ENCODE peak calls at places on chromosomes 4 and X, in five cellular contexts. O is heart left ventricle, C is AG04450, K is fibroblast of pulmonary artery, Y is fibroblast of lung. I is an unnamed sample.
A peak's percentile ranks its signal among the peaks of the same experiment; 100 is the strongest.

GRCh38 chr4:184506527-184507121 is 32.3 kb upstream of the IRF2 start:
- DNase-seq in O (no peak), C (no peak), K (no peak), Y (no peak), I (no peak)

GRCh38 chrX:16873106-16873505 is 2.9 kb upstream of the RBBP7 start:
- DNase-seq in O (no peak), C (no peak), K (no peak), Y (no peak), I (no peak)

GRCh38 chrX:100417671-100418070 is 7.6 kb upstream of the PCDH19 start:
- DNase-seq in O (no peak), C (no peak), K (peak; percentile 76), Y (no peak), I (no peak)

GRCh38 chr4:6027392-6027791 is 9.2 kb upstream of the C4orf50 start:
- DNase-seq in O (no peak), C (no peak), K (no peak), Y (no peak), I (no peak)

GRCh38 chrX:46837543-46838481 is 969 bp downstream of the RP2 start:
- DNase-seq in O (no peak), C (no peak), K (no peak), Y (peak; percentile 42), I (peak; percentile 40)

GRCh38 chrX:100643943-100644587 is at the start of gene SRPX2:
- DNase-seq in O (peak; percentile 53), C (peak; percentile 74), K (peak; percentile 91), Y (peak; percentile 91), I (peak; percentile 89)

GRCh38 chr4:115671581-115671980 is 558.2 kb upstream of the NDST4 start:
- DNase-seq in O (no peak), C (no peak), K (no peak), Y (no peak), I (peak; percentile 8)

GRCh38 chrX:78513996-78514745 is 145.0 kb downstream of the RTL3 start:
- DNase-seq in O (no peak), C (no peak), K (no peak), Y (peak; percentile 4), I (no peak)

GRCh38 chr4:110865611-110866254 is 242.9 kb upstream of the PITX2 start:
- DNase-seq in O (no peak), C (no peak), K (peak; percentile 49), Y (peak; percentile 92), I (peak; percentile 75)

GRCh38 chr4:88738714-88739366 is 41.2 kb upstream of the NAP1L5 start:
- DNase-seq in O (no peak), C (no peak), K (no peak), Y (no peak), I (no peak)

GRCh38 chr4:170853422-170854021 is 763.8 kb upstream of the AADAT start:
- DNase-seq in O (peak; percentile 24), C (no peak), K (peak; percentile 25), Y (peak; percentile 3), I (peak; percentile 41)

GRCh38 chr4:4185528-4185927 is 41.2 kb downstream of the OTOP1 start:
- DNase-seq in O (no peak), C (no peak), K (no peak), Y (no peak), I (no peak)

GRCh38 chr4:4182835-4183568 is 43.7 kb downstream of the OTOP1 start:
- DNase-seq in O (no peak), C (no peak), K (peak; percentile 15), Y (no peak), I (no peak)
- TF ChIP-seq CTCF in O (peak; percentile 36), C (peak; percentile 57), K (peak; percentile 57), Y (peak; percentile 47), I (peak; percentile 56)

GRCh38 chr4:41177016-41177415 is 37.3 kb downstream of the APBB2 start:
- DNase-seq in O (no peak), C (no peak), K (peak; percentile 79), Y (peak; percentile 89), I (peak; percentile 79)
- H3K4me3 ChIP-seq in O (no peak overlapping the region), C (no peak overlapping the region), K (no peak overlapping the region), Y (no peak overlapping the region), I (no peak overlapping the region)

DNA sequence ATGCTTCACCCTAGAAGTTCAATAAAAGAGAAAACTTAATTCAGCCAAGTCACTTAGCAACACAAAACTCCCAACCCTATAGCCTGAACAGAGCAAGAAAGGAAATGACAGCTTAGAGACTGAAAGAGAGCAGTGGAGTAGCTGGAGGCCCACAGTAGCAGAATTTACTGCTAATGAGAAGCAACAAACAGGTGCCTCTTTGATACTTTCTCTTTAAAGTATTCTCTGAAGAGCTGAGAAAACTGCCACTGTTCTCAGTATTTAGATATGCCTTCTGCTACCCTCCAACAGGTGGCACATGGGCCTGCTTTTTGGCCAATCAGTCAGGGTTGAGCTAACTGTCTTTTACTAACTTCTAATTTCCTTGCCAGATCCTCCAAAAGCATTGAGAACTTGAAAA is 240.0 kb downstream of the GPC3 start:
- DNase-seq in O (no peak), C (no peak), K (no peak), Y (no peak), I (no peak)
- TF ChIP-seq CTCF in O (no peak), C (no peak), K (no peak), Y (no peak), I (no peak)

GRCh38 chr4:4865705-4866123 is 6.2 kb downstream of the MSX1 start:
- DNase-seq in O (no peak), C (no peak), K (no peak), Y (no peak), I (no peak)

GRCh38 chr4:4864443-4864939 is 5.0 kb downstream of the MSX1 start:
- DNase-seq in O (no peak), C (no peak), K (no peak), Y (no peak), I (peak; percentile 32)

GRCh38 chr4:4866124-4866832 is 6.8 kb downstream of the MSX1 start:
- DNase-seq in O (no peak), C (no peak), K (no peak), Y (no peak), I (peak; percentile 27)

GRCh38 chr4:4866833-4867744 is 7.6 kb downstream of the MSX1 start:
- DNase-seq in O (no peak), C (no peak), K (no peak), Y (no peak), I (peak; percentile 58)

DNA sequence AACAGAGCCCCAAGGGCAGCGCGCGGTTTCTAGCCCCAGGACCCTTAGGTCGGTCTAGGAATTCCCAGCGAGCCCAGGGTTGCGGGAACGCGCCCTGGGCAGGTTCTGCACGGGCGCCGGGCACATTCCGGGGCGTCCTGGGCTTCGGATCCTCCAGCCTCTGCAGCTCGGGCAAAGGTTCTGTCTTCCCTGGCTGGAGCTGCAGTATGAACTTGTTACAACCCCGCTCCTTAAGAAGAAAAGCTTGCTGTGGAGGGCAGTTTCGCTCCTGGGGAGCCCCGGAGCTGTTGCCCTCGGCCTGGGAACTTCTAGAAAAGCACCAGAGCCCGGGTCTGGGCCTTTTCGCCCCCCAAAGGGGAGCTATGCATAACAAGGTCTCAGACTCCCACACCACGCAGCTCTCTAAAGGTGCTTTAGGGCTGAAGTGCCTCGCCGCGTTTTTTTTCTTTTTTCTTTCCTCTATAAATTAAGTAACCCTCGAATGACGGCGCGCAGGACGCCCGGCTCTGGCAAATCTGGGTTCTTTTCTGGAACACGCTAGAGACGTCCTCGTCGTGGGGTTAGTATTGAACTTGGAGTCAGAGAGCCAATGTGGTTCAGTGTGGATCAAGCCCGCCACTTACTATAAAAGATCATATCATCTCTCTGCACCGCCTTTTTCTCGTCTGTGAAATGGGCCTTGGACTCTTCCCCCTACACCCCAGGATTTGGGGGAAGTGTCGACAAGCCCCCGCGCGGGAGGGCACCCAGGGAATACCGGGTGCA is 5.7 kb downstream of the MSX1 start:
- DNase-seq in O (no peak), C (no peak), K (no peak), Y (no peak), I (peak; percentile 41)
- H3K4me3 ChIP-seq in O (peak overlapping the region; percentile 38), C (no peak overlapping the region), K (no peak overlapping the region), Y (no peak overlapping the region), I (no peak overlapping the region)

GRCh38 chr4:118879409-118879808 is 9.2 kb upstream of the SYNPO2 start:
- DNase-seq in O (no peak), C (no peak), K (no peak), Y (no peak), I (no peak)

GRCh38 chr4:118884716-118885115 is 3.9 kb upstream of the SYNPO2 start:
- DNase-seq in O (no peak), C (no peak), K (no peak), Y (no peak), I (no peak)

GRCh38 chr4:118888666-118889312 is at the start of gene SYNPO2:
- DNase-seq in O (peak; percentile 90), C (peak; percentile 54), K (peak; percentile 92), Y (peak; percentile 91), I (peak; percentile 90)

GRCh38 chr4:118881512-118882146 is 7.0 kb upstream of the SYNPO2 start:
- DNase-seq in O (no peak), C (no peak), K (no peak), Y (no peak), I (no peak)

DNA sequence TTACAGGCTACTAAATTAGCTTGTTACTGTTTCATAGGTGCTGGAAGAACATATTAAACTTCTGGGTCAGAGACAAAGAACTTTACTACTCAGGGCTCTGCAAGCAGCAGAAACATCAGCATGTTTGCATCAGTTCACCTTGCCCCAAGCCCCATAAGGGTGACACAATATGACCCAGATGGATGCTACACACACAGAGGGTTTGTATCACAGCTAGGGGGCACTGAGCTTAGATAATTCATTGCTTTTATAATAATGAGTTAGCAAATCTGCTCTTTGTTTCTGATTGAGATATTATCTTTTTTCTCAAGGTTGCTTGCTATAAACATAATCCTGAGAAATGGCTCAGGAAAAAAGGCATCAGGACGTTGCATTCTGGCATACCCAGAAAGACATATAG is 4.8 kb upstream of the SYNPO2 start:
- DNase-seq in O (no peak), C (no peak), K (no peak), Y (no peak), I (no peak)
- TF ChIP-seq CTCF in O (no peak), C (peak; percentile 30), K (peak; percentile 33), Y (peak; percentile 30), I (peak; percentile 6)

GRCh38 chr4:25930722-25931354 is 16.8 kb downstream of the SMIM20 start:
- DNase-seq in O (no peak), C (no peak), K (no peak), Y (peak; percentile 9), I (no peak)

GRCh38 chr4:25928956-25929336 is 14.9 kb downstream of the SMIM20 start:
- DNase-seq in O (no peak), C (no peak), K (peak; percentile 56), Y (peak; percentile 48), I (peak; percentile 45)

GRCh38 chr4:25927361-25928040 is 13.5 kb downstream of the SMIM20 start:
- DNase-seq in O (no peak), C (no peak), K (no peak), Y (no peak), I (no peak)

GRCh38 chr4:25926473-25926872 is 12.5 kb downstream of the SMIM20 start:
- DNase-seq in O (no peak), C (no peak), K (no peak), Y (no peak), I (no peak)

DNA sequence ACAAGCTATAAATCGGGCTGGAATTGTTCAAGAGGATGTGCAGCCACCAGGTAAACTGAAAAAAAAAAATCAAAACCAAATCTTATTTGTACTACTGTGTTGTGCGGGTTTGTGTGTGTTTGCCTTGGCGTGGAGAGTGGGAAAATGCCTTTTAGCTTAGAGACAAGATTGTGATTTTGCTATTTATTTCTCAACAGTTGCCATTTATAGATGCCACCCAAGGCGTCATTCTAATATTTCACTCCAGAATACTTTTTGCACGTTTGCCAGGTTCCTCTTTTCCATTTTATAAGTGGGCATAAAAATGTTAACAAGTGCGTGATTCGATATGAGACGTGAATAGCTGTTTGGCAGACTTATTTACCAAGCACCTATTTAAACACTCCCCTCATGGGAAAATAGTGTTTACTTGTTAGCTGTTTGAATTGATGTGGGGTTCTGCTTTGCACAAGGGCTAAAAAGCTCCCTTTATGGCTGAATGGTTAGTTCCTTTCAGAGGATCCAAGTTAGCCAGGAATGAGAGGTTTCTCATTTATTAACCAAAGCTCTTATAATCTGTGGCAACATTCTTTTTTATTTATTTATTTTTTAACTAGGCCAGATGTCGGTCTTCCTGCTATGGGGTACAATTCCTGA is 14.4 kb downstream of the SMIM20 start:
- DNase-seq in O (no peak), C (no peak), K (no peak), Y (no peak), I (no peak)
- H3K4me3 ChIP-seq in O (no peak overlapping the region), C (no peak overlapping the region), K (no peak overlapping the region), Y (peak overlapping the region; percentile 1), I (no peak overlapping the region)

I was measured in astrocyte of the spinal cord.